ENCODE peak calls at places on chromosomes 6 and 20, in nine cellular contexts. R, V, W, G, H, A, Y, B and X are unnamed samples.

GRCh38 chr6:50840112-50840813 is 21.6 kb downstream of the TFAP2B start:
- DNase-seq in B (no peak), V (no peak), G (no peak), R (no peak), W (no peak), A (no peak), H (no peak), Y (no peak), X (no peak)

GRCh38 chr6:85506441-85507093 is 56.7 kb downstream of the NT5E start:
- DNase-seq in W (no peak), A (no peak), G (no peak), R (no peak), H (no peak), B (no peak), V (no peak), Y (no peak), X (no peak)

GRCh38 chr6:31970604-31971271 is 1.2 kb downstream of the DXO start:
- DNase-seq in B (no peak), V (peak; percentile 75), R (no peak), Y (peak; percentile 35), A (no peak), H (no peak), W (peak; percentile 53), G (no peak), X (peak; percentile 53)

GRCh38 chr6:150456902-150457643 is 88.3 kb downstream of the IYD start:
- DNase-seq in G (no peak), A (no peak), V (no peak), B (no peak), R (no peak), Y (no peak), H (no peak), W (no peak), X (no peak)

GRCh38 chr6:138988469-138988834 is 399 bp upstream of the REPS1 start:
- DNase-seq in R (no peak), A (peak; percentile 4), H (peak; percentile 45), B (no peak), Y (no peak), V (no peak), G (no peak), W (no peak), X (no peak)

GRCh38 chr20:52302736-52303135 is 111.2 kb upstream of the ZFP64 start:
- DNase-seq in Y (no peak), H (no peak), A (no peak), R (peak; percentile 10), W (no peak), V (no peak), B (no peak), G (no peak), X (no peak)

GRCh38 chr20:3894796-3895195 is 5.6 kb downstream of the PANK2 start:
- DNase-seq in R (no peak), H (no peak), Y (no peak), B (no peak), V (no peak), W (no peak), A (no peak), G (no peak), X (no peak)

GRCh38 chr20:50313827-50314226 is 123.2 kb downstream of the CEBPB start:
- DNase-seq in R (no peak), B (no peak), Y (no peak), H (no peak), W (no peak), V (no peak), A (no peak), G (no peak), X (no peak)

GRCh38 chr20:36644713-36645109 is 1.3 kb downstream of the SLA2 start:
- DNase-seq in H (no peak), V (no peak), B (no peak), G (no peak), Y (no peak), W (no peak), A (no peak), R (no peak), X (no peak)

GRCh38 chr6:64861039-64861651 is 845.9 kb downstream of the EYS start:
- DNase-seq in V (peak; percentile 24), Y (no peak), W (no peak), G (no peak), H (no peak), A (no peak), R (no peak), B (no peak), X (no peak)

GRCh38 chr6:2414885-2415523 is 169.6 kb upstream of the GMDS start:
- DNase-seq in W (no peak), V (peak; percentile 54), Y (no peak), H (no peak), A (no peak), R (no peak), B (no peak), G (no peak), X (no peak)

GRCh38 chr6:114058435-114058834 is 87.5 kb upstream of the HDAC2 start:
- DNase-seq in R (no peak), A (no peak), W (no peak), H (no peak), V (no peak), G (no peak), Y (no peak), B (no peak), X (no peak)

GRCh38 chr20:24384865-24385264 is 84.6 kb upstream of the SYNDIG1 start:
- DNase-seq in B (no peak), H (no peak), A (no peak), V (no peak), W (no peak), Y (no peak), R (no peak), G (no peak), X (no peak)

GRCh38 chr20:63189322-63189642 is 26.6 kb downstream of the YTHDF1 start:
- DNase-seq in H (no peak), Y (no peak), R (no peak), W (no peak), G (no peak), A (no peak), V (no peak), B (no peak), X (no peak)

GRCh38 chr20:31842471-31843157 is 2.8 kb downstream of the FOXS1 start:
- DNase-seq in B (no peak), V (peak; percentile 72), R (no peak), G (peak; percentile 91), H (no peak), A (peak; percentile 59), Y (no peak), W (no peak), X (peak; percentile 60)

GRCh38 chr6:160930547-160931377 is 60.8 kb upstream of the MAP3K4 start:
- DNase-seq in G (peak; percentile 88), R (peak; percentile 28), H (peak; percentile 30), Y (peak; percentile 76), A (peak; percentile 71), W (peak; percentile 84), V (peak; percentile 96), B (no peak), X (peak; percentile 82)

GRCh38 chr6:160927416-160927815 is 64.2 kb upstream of the MAP3K4 start:
- DNase-seq in W (no peak), H (no peak), A (no peak), Y (no peak), R (no peak), V (no peak), B (no peak), G (no peak), X (no peak)

GRCh38 chr6:160931378-160932343 is 59.9 kb upstream of the MAP3K4 start:
- DNase-seq in V (no peak), W (no peak), B (no peak), G (no peak), H (no peak), Y (no peak), R (no peak), A (no peak), X (no peak)

GRCh38 chr6:160929831-160930230 is 61.7 kb upstream of the MAP3K4 start:
- DNase-seq in W (no peak), B (no peak), G (no peak), V (peak; percentile 25), H (no peak), R (no peak), Y (no peak), A (no peak), X (no peak)

GRCh38 chr6:160926281-160927276 is 65.0 kb upstream of the MAP3K4 start:
- DNase-seq in A (no peak), V (peak; percentile 51), G (no peak), B (no peak), H (no peak), W (no peak), R (peak; percentile 37), Y (no peak), X (no peak)
- H3K4me3 ChIP-seq in A (no peak overlapping the region), V (no peak overlapping the region), G (no peak overlapping the region), B (no peak overlapping the region), H (no peak overlapping the region), W (no peak overlapping the region), R (no peak overlapping the region), Y (no peak overlapping the region), X (no peak overlapping the region)

GRCh38 chr6:1377526-1378223 is 11.7 kb upstream of the FOXF2 start:
- DNase-seq in B (no peak), V (no peak), A (no peak), R (no peak), G (no peak), H (no peak), W (no peak), Y (no peak), X (no peak)
- H3K4me1 ChIP-seq in B (no peaks in the 10 kb centered on the region), V (peaks cover 36% of the 10 kb centered on the region), A (peaks cover 2% of the 10 kb centered on the region), R (peaks cover 23% of the 10 kb centered on the region), G (peaks cover 29% of the 10 kb centered on the region), H (peaks cover 11% of the 10 kb centered on the region), W (peaks cover 5% of the 10 kb centered on the region), Y (peaks cover 50% of the 10 kb centered on the region), X (peaks cover 3% of the 10 kb centered on the region)

DNA sequence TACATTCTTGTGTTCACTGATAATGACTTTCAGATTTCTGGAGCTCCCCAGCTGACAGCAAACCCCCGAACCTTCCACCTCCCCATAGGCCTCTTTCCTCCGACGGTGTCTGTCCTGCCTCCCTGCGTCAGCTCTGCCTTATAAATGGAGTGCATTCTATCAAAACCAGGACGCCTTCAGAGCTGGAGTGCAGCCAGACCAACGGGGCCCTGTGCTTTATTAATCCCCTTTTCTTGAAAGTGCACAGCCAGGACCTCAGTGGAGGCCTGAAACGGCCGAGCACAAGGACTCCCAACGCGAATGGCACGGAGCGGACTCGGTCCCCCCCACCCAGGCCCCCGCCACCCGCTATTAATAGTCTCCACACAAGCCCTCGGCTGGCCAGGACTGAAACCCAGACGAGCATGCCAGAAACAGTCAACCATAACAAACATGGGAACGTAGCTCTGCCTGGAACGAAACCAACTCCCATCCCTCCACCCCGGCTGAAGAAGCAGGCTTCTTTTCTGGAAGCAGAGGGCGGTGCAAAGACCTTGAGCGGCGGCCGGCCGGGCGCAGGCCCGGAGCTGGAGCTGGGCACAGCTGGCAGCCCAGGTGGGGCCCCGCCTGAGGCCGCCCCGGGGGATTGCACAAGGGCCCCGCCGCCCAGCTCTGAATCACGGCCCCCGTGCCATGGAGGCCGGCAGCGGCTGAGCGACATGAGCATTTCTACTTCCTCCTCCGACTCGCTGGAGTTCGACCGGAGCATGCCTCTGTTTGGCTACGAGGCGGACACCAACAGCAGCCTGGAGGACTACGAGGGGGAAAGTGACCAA is 42.3 kb upstream of the NAA20 start:
- DNase-seq in G (peak; percentile 92), W (peak; percentile 88), H (no peak), B (no peak), A (peak; percentile 97), R (no peak), V (peak; percentile 95), Y (peak; percentile 88), X (peak; percentile 87)
- TF ChIP-seq POLR2A in G (peak; percentile 51), W (peak; percentile 28), H (no peak), B (no peak), A (peak; percentile 68), R (no peak), V (peak; percentile 88), Y (no peak), X (no peak)

GRCh38 chr20:45835230-45836224 is 1.9 kb downstream of the SNX21 start:
- DNase-seq in B (no peak), R (peak; percentile 83), Y (no peak), A (peak; percentile 47), G (no peak), H (no peak), V (no peak), W (peak; percentile 61), X (no peak)
- H3K4me3 ChIP-seq in B (no peak overlapping the region), R (no peak overlapping the region), Y (peak overlapping the region; percentile 81), A (no peak overlapping the region), G (peak overlapping the region; percentile 69), H (no peak overlapping the region), V (no peak overlapping the region), W (no peak overlapping the region), X (peak overlapping the region; percentile 66)